ENCODE peak calls at places on chromosomes 6 and 20, in eight cellular contexts. One of them, this sample, is unnamed.

GRCh38 chr6:169738204-169738971 is 13.0 kb downstream of the DYNLT2 start:
- DNase-seq in effector memory CD4-positive, alpha-beta T cell: no peak
- DNase-seq in brain microvascular endothelial cell: peak; percentile 6
- DNase-seq in Panc1: no peak
- DNase-seq in uterus: no peak
- DNase-seq in WERI-Rb-1: peak; percentile 50
- DNase-seq in PC-9: no peak
- DNase-seq in CD8-positive, alpha-beta T cell: no peak
- DNase-seq in this sample: no peak

GRCh38 chr6:75205776-75206334 is at the start of gene COL12A1:
- DNase-seq in WERI-Rb-1: peak; percentile 60
- DNase-seq in Panc1: no peak
- DNase-seq in CD8-positive, alpha-beta T cell: no peak
- DNase-seq in brain microvascular endothelial cell: peak; percentile 98
- DNase-seq in effector memory CD4-positive, alpha-beta T cell: no peak
- DNase-seq in uterus: peak; percentile 98
- DNase-seq in PC-9: peak; percentile 92
- DNase-seq in this sample: peak; percentile 99

GRCh38 chr6:13908955-13909381 is 15.8 kb upstream of the RNF182 start:
- DNase-seq in WERI-Rb-1: peak; percentile 78
- DNase-seq in brain microvascular endothelial cell: peak; percentile 60
- DNase-seq in effector memory CD4-positive, alpha-beta T cell: peak; percentile 19
- DNase-seq in CD8-positive, alpha-beta T cell: peak; percentile 32
- DNase-seq in Panc1: no peak
- DNase-seq in uterus: peak; percentile 42
- DNase-seq in PC-9: peak; percentile 54
- DNase-seq in this sample: peak; percentile 42

GRCh38 chr6:15025416-15025815 is 220.5 kb upstream of the JARID2 start:
- DNase-seq in Panc1: no peak
- DNase-seq in effector memory CD4-positive, alpha-beta T cell: no peak
- DNase-seq in brain microvascular endothelial cell: no peak
- DNase-seq in uterus: no peak
- DNase-seq in CD8-positive, alpha-beta T cell: no peak
- DNase-seq in PC-9: no peak
- DNase-seq in WERI-Rb-1: no peak
- DNase-seq in this sample: no peak

GRCh38 chr6:18047406-18047805 is 60.0 kb upstream of the KIF13A start:
- DNase-seq in brain microvascular endothelial cell: peak; percentile 39
- DNase-seq in WERI-Rb-1: no peak
- DNase-seq in Panc1: no peak
- DNase-seq in PC-9: no peak
- DNase-seq in CD8-positive, alpha-beta T cell: no peak
- DNase-seq in uterus: no peak
- DNase-seq in effector memory CD4-positive, alpha-beta T cell: no peak
- DNase-seq in this sample: no peak

GRCh38 chr6:6678811-6679210 is 90.3 kb downstream of the LY86 start:
- DNase-seq in Panc1: no peak
- DNase-seq in effector memory CD4-positive, alpha-beta T cell: no peak
- DNase-seq in WERI-Rb-1: no peak
- DNase-seq in CD8-positive, alpha-beta T cell: no peak
- DNase-seq in brain microvascular endothelial cell: no peak
- DNase-seq in PC-9: peak; percentile 79
- DNase-seq in uterus: no peak
- DNase-seq in this sample: no peak

GRCh38 chr6:88910922-88911778 is 52.3 kb downstream of the RNGTT start:
- DNase-seq in CD8-positive, alpha-beta T cell: no peak
- DNase-seq in Panc1: no peak
- DNase-seq in uterus: no peak
- DNase-seq in effector memory CD4-positive, alpha-beta T cell: no peak
- DNase-seq in WERI-Rb-1: no peak
- DNase-seq in PC-9: no peak
- DNase-seq in brain microvascular endothelial cell: no peak
- DNase-seq in this sample: no peak

GRCh38 chr20:43691928-43692524 is 25.1 kb downstream of the MYBL2 start:
- DNase-seq in WERI-Rb-1: peak; percentile 64
- DNase-seq in effector memory CD4-positive, alpha-beta T cell: no peak
- DNase-seq in uterus: no peak
- DNase-seq in brain microvascular endothelial cell: peak; percentile 36
- DNase-seq in PC-9: peak; percentile 60
- DNase-seq in CD8-positive, alpha-beta T cell: peak; percentile 55
- DNase-seq in Panc1: peak; percentile 27
- DNase-seq in this sample: peak; percentile 31

GRCh38 chr6:32622545-32623401 is 14.4 kb upstream of the HLA-DQA1 start:
- DNase-seq in brain microvascular endothelial cell: no peak
- DNase-seq in PC-9: peak; percentile 9
- DNase-seq in Panc1: no peak
- DNase-seq in effector memory CD4-positive, alpha-beta T cell: peak; percentile 29
- DNase-seq in WERI-Rb-1: peak; percentile 66
- DNase-seq in CD8-positive, alpha-beta T cell: peak; percentile 44
- DNase-seq in uterus: no peak
- DNase-seq in this sample: peak; percentile 16

GRCh38 chr6:33967966-33968724 is 164.3 kb upstream of the MLN start:
- DNase-seq in WERI-Rb-1: peak; percentile 90
- DNase-seq in uterus: no peak
- DNase-seq in Panc1: no peak
- DNase-seq in brain microvascular endothelial cell: no peak
- DNase-seq in effector memory CD4-positive, alpha-beta T cell: no peak
- DNase-seq in PC-9: no peak
- DNase-seq in CD8-positive, alpha-beta T cell: no peak
- DNase-seq in this sample: no peak

GRCh38 chr20:53713328-53714056 is 119.9 kb upstream of the ZNF217 start:
- DNase-seq in uterus: no peak
- DNase-seq in brain microvascular endothelial cell: no peak
- DNase-seq in WERI-Rb-1: no peak
- DNase-seq in CD8-positive, alpha-beta T cell: no peak
- DNase-seq in effector memory CD4-positive, alpha-beta T cell: no peak
- DNase-seq in Panc1: no peak
- DNase-seq in PC-9: no peak
- DNase-seq in this sample: no peak

GRCh38 chr6:120373185-120373584 is 961.1 kb downstream of the TBC1D32 start:
- DNase-seq in CD8-positive, alpha-beta T cell: no peak
- DNase-seq in effector memory CD4-positive, alpha-beta T cell: no peak
- DNase-seq in PC-9: no peak
- DNase-seq in uterus: no peak
- DNase-seq in Panc1: no peak
- DNase-seq in brain microvascular endothelial cell: no peak
- DNase-seq in WERI-Rb-1: no peak
- DNase-seq in this sample: no peak
- H3K4me3 ChIP-seq in CD8-positive, alpha-beta T cell: no peak overlapping the region
- H3K4me3 ChIP-seq in effector memory CD4-positive, alpha-beta T cell: no peak overlapping the region
- H3K4me3 ChIP-seq in PC-9: no peak overlapping the region
- H3K4me3 ChIP-seq in uterus: no peak overlapping the region
- H3K4me3 ChIP-seq in Panc1: no peak overlapping the region
- H3K4me3 ChIP-seq in brain microvascular endothelial cell: no peak overlapping the region
- H3K4me3 ChIP-seq in WERI-Rb-1: no peak overlapping the region
- H3K4me3 ChIP-seq in this sample: no peak overlapping the region

GRCh38 chr20:62358728-62359490 is 8.2 kb downstream of the LAMA5 start:
- DNase-seq in brain microvascular endothelial cell: no peak
- DNase-seq in Panc1: no peak
- DNase-seq in WERI-Rb-1: peak; percentile 75
- DNase-seq in CD8-positive, alpha-beta T cell: no peak
- DNase-seq in PC-9: peak; percentile 98
- DNase-seq in uterus: no peak
- DNase-seq in effector memory CD4-positive, alpha-beta T cell: no peak
- DNase-seq in this sample: no peak

GRCh38 chr20:62357681-62358080 is 9.4 kb downstream of the LAMA5 start:
- DNase-seq in CD8-positive, alpha-beta T cell: no peak
- DNase-seq in PC-9: no peak
- DNase-seq in Panc1: no peak
- DNase-seq in WERI-Rb-1: peak; percentile 76
- DNase-seq in uterus: peak; percentile 25
- DNase-seq in brain microvascular endothelial cell: no peak
- DNase-seq in effector memory CD4-positive, alpha-beta T cell: no peak
- DNase-seq in this sample: no peak

GRCh38 chr20:62360854-62361798 is 6.0 kb downstream of the LAMA5 start:
- DNase-seq in PC-9: peak; percentile 89
- DNase-seq in uterus: peak; percentile 34
- DNase-seq in brain microvascular endothelial cell: no peak
- DNase-seq in effector memory CD4-positive, alpha-beta T cell: no peak
- DNase-seq in CD8-positive, alpha-beta T cell: no peak
- DNase-seq in WERI-Rb-1: peak; percentile 8
- DNase-seq in Panc1: no peak
- DNase-seq in this sample: no peak

GRCh38 chr20:62358171-62358719 is 8.9 kb downstream of the LAMA5 start:
- DNase-seq in brain microvascular endothelial cell: no peak
- DNase-seq in PC-9: peak; percentile 92
- DNase-seq in CD8-positive, alpha-beta T cell: no peak
- DNase-seq in WERI-Rb-1: peak; percentile 20
- DNase-seq in uterus: peak; percentile 49
- DNase-seq in effector memory CD4-positive, alpha-beta T cell: no peak
- DNase-seq in Panc1: no peak
- DNase-seq in this sample: no peak

DNA sequence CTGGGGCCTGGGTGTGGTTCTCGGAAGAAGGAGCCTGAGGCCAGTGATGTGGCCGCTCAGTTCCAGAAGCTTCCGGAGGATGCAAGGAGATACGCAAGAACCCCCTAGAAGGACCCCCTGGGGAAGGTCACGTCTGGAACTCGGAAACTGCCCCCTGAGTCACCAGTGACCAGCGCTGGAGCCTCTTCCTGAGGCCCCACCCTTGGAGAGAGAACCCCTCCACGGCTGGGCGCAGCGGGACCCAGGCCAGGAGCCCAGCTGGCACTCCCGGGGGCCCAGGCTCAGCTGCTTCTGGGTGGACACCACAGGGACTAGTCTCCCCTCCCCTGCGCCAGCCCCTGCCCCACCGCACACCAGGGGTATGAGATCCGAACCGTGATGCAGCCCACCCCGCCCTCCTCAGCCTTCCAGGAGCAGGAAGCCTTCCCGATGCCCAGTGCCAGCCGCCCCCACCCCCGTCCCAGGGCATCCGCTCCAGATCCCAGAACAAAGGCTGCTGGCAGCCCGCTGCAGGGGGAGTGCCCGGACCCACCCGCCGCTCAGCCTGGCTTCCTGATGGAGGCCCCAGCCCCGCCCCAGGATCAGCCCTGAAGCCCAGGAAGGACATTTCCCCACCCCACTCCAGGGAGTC is 7.5 kb downstream of the LAMA5 start:
- DNase-seq in PC-9: no peak
- DNase-seq in Panc1: peak; percentile 77
- DNase-seq in CD8-positive, alpha-beta T cell: no peak
- DNase-seq in effector memory CD4-positive, alpha-beta T cell: no peak
- DNase-seq in uterus: peak; percentile 75
- DNase-seq in WERI-Rb-1: no peak
- DNase-seq in brain microvascular endothelial cell: peak; percentile 75
- DNase-seq in this sample: no peak
- H3K27ac ChIP-seq in PC-9: peak overlapping the region; percentile 86
- H3K27ac ChIP-seq in Panc1: peak overlapping the region; percentile 93
- H3K27ac ChIP-seq in CD8-positive, alpha-beta T cell: no peak overlapping the region
- H3K27ac ChIP-seq in effector memory CD4-positive, alpha-beta T cell: no peak overlapping the region
- H3K27ac ChIP-seq in uterus: peak overlapping the region; percentile 91
- H3K27ac ChIP-seq in WERI-Rb-1: peak overlapping the region; percentile 95
- H3K27ac ChIP-seq in brain microvascular endothelial cell: peak overlapping the region; percentile 59
- H3K27ac ChIP-seq in this sample: peak overlapping the region; percentile 61

GRCh38 chr6:165854061-165854862 is 191.2 kb upstream of the PDE10A start:
- DNase-seq in effector memory CD4-positive, alpha-beta T cell: no peak
- DNase-seq in PC-9: no peak
- DNase-seq in Panc1: no peak
- DNase-seq in brain microvascular endothelial cell: no peak
- DNase-seq in uterus: no peak
- DNase-seq in WERI-Rb-1: no peak
- DNase-seq in CD8-positive, alpha-beta T cell: no peak
- DNase-seq in this sample: no peak
- H3K27me3 ChIP-seq in effector memory CD4-positive, alpha-beta T cell: peaks cover 4% of the 10 kb centered on the region
- H3K27me3 ChIP-seq in PC-9: peaks cover 60% of the 10 kb centered on the region
- H3K27me3 ChIP-seq in Panc1: peaks cover 2% of the 10 kb centered on the region
- H3K27me3 ChIP-seq in brain microvascular endothelial cell: peaks cover 22% of the 10 kb centered on the region
- H3K27me3 ChIP-seq in uterus: no peaks in the 10 kb centered on the region
- H3K27me3 ChIP-seq in WERI-Rb-1: peaks cover 82% of the 10 kb centered on the region
- H3K27me3 ChIP-seq in CD8-positive, alpha-beta T cell: peaks cover 9% of the 10 kb centered on the region
- H3K27me3 ChIP-seq in this sample: no peaks in the 10 kb centered on the region

GRCh38 chr20:24093666-24094065 is 105.1 kb upstream of the GGTLC1 start:
- DNase-seq in PC-9: no peak
- DNase-seq in Panc1: no peak
- DNase-seq in CD8-positive, alpha-beta T cell: no peak
- DNase-seq in uterus: no peak
- DNase-seq in WERI-Rb-1: no peak
- DNase-seq in effector memory CD4-positive, alpha-beta T cell: no peak
- DNase-seq in brain microvascular endothelial cell: no peak
- DNase-seq in this sample: no peak
- H3K4me3 ChIP-seq in PC-9: no peak overlapping the region
- H3K4me3 ChIP-seq in Panc1: no peak overlapping the region
- H3K4me3 ChIP-seq in CD8-positive, alpha-beta T cell: no peak overlapping the region
- H3K4me3 ChIP-seq in uterus: no peak overlapping the region
- H3K4me3 ChIP-seq in WERI-Rb-1: no peak overlapping the region
- H3K4me3 ChIP-seq in effector memory CD4-positive, alpha-beta T cell: no peak overlapping the region
- H3K4me3 ChIP-seq in brain microvascular endothelial cell: no peak overlapping the region
- H3K4me3 ChIP-seq in this sample: no peak overlapping the region

This sample was measured in SJSA1.